ENCODE peak calls at places on chromosome 19, in six cellular contexts. Y is KG1; D is iPS DF 6.9; B is neural progenitor cell; M is amniotic stem cell; G is stimulated activated CD8-positive, alpha-beta memory T cell treated with anti-CD3 and anti-CD28 coated beads, Interleukin-15, amount 100 ng/mL, for 48 hours. O is an unnamed sample.

GRCh38 chr19:48945415-48945814 is 9.3 kb upstream of the BAX start:
- DNase-seq in B (no peak), M (no peak), G (no peak), D (no peak), Y (no peak), O (no peak)

GRCh38 chr19:40553885-40554857 is 22.5 kb upstream of the SHKBP1 start:
- DNase-seq in Y (no peak), B (peak), M (no peak), D (no peak), G (no peak), O (peak)

GRCh38 chr19:16888629-16889371 is at the start of gene F2RL3:
- DNase-seq in D (no peak), B (no peak), G (no peak), M (no peak), Y (peak), O (no peak)

GRCh38 chr19:43809762-43810696 is 7.8 kb upstream of the LYPD5 start:
- DNase-seq in B (peak), Y (peak), M (peak), D (no peak), G (no peak), O (no peak)

GRCh38 chr19:17846146-17846545 is 1.6 kb downstream of the JAK3 start:
- DNase-seq in G (no peak), M (no peak), Y (no peak), B (no peak), D (no peak), O (no peak)

GRCh38 chr19:16106121-16106520 is 5.6 kb upstream of the RAB8A start:
- DNase-seq in M (no peak), D (no peak), B (no peak), G (no peak), Y (no peak), O (no peak)

GRCh38 chr19:27962260-27962659 is 1250.7 kb downstream of the UQCRFS1 start:
- DNase-seq in B (no peak), G (no peak), Y (no peak), D (no peak), M (no peak), O (no peak)

GRCh38 chr19:7900401-7900870 is 3.2 kb upstream of the MAP2K7 start:
- DNase-seq in M (no peak), B (no peak), D (no peak), G (no peak), Y (no peak), O (no peak)

GRCh38 chr19:46898731-46899130 is 37.9 kb downstream of the ARHGAP35 start:
- DNase-seq in B (no peak), Y (no peak), G (no peak), D (no peak), M (no peak), O (no peak)

GRCh38 chr19:45161715-45162463 is 1.1 kb upstream of the NKPD1 start:
- DNase-seq in B (peak), D (no peak), G (no peak), Y (no peak), M (no peak), O (no peak)

GRCh38 chr19:29967623-29968022 is 25.6 kb downstream of the URI1 start:
- DNase-seq in D (no peak), Y (peak), B (no peak), G (no peak), M (no peak), O (no peak)

GRCh38 chr19:31104451-31104850 is 244.8 kb downstream of the TSHZ3 start:
- DNase-seq in M (no peak), D (no peak), Y (no peak), G (no peak), B (no peak), O (no peak)

GRCh38 chr19:4768934-4769777 is 22.4 kb upstream of the FEM1A start:
- DNase-seq in D (peak), M (peak), G (peak), B (peak), Y (peak), O (peak)

GRCh38 chr19:55352746-55353145 is 1.8 kb downstream of the COX6B2 start:
- DNase-seq in B (no peak), D (no peak), Y (no peak), M (no peak), G (no peak), O (no peak)

GRCh38 chr19:46624958-46625661 is at the start of gene PTGIR:
- DNase-seq in Y (no peak), M (no peak), G (no peak), B (no peak), D (no peak), O (no peak)

GRCh38 chr19:3746371-3747056 is 15.0 kb downstream of the APBA3 start:
- DNase-seq in B (no peak), Y (no peak), G (no peak), M (no peak), D (no peak), O (no peak)

GRCh38 chr19:1558552-1558951 is 9.6 kb downstream of the MEX3D start:
- DNase-seq in D (no peak), G (no peak), B (no peak), M (no peak), Y (no peak), O (no peak)

O was measured in H1.